ENCODE peak calls at places on chromosomes 12 and 14, in six cellular contexts. One of them, this sample, is unnamed.

GRCh38 chr12:101773560-101774206 is 34.4 kb upstream of the SYCP3 start:
- DNase-seq in WTC11: peak; percentile 56
- DNase-seq in HepG2: peak; percentile 44
- DNase-seq in H1: peak; percentile 64
- DNase-seq in GM12878: peak; percentile 41
- DNase-seq in HCT116: peak; percentile 44
- DNase-seq in this sample: peak; percentile 68

GRCh38 chr12:38515912-38516311 is 199.3 kb downstream of the ALG10B start:
- DNase-seq in HepG2: no peak
- DNase-seq in HCT116: no peak
- DNase-seq in GM12878: no peak
- DNase-seq in H1: no peak
- DNase-seq in WTC11: no peak
- DNase-seq in this sample: no peak

GRCh38 chr12:3168775-3169221 is 91.6 kb downstream of the TSPAN9 start:
- DNase-seq in HCT116: peak; percentile 72
- DNase-seq in H1: no peak
- DNase-seq in GM12878: no peak
- DNase-seq in HepG2: no peak
- DNase-seq in WTC11: no peak
- DNase-seq in this sample: peak; percentile 21

GRCh38 chr12:119230804-119231203 is 52.1 kb downstream of the HSPB8 start:
- DNase-seq in HepG2: no peak
- DNase-seq in HCT116: no peak
- DNase-seq in WTC11: no peak
- DNase-seq in H1: no peak
- DNase-seq in GM12878: no peak
- DNase-seq in this sample: no peak

GRCh38 chr14:94321421-94322271 is 1.5 kb downstream of the SERPINA6 start:
- DNase-seq in H1: no peak
- DNase-seq in HCT116: no peak
- DNase-seq in HepG2: no peak
- DNase-seq in GM12878: no peak
- DNase-seq in WTC11: no peak
- DNase-seq in this sample: no peak

GRCh38 chr14:32593290-32593942 is 264.3 kb downstream of the AKAP6 start:
- DNase-seq in GM12878: no peak
- DNase-seq in HCT116: no peak
- DNase-seq in H1: no peak
- DNase-seq in HepG2: no peak
- DNase-seq in WTC11: no peak
- DNase-seq in this sample: no peak

GRCh38 chr14:28542040-28542439 is 224.5 kb upstream of the FOXG1 start:
- DNase-seq in GM12878: no peak
- DNase-seq in H1: no peak
- DNase-seq in HepG2: no peak
- DNase-seq in WTC11: no peak
- DNase-seq in HCT116: no peak
- DNase-seq in this sample: no peak

GRCh38 chr12:131024026-131024425 is 70.3 kb downstream of the ADGRD1 start:
- DNase-seq in HCT116: no peak
- DNase-seq in H1: no peak
- DNase-seq in WTC11: no peak
- DNase-seq in HepG2: no peak
- DNase-seq in GM12878: no peak
- DNase-seq in this sample: no peak

GRCh38 chr14:56294125-56294524 is 175.9 kb downstream of the PELI2 start:
- DNase-seq in WTC11: peak; percentile 33
- DNase-seq in HCT116: no peak
- DNase-seq in H1: peak; percentile 58
- DNase-seq in GM12878: no peak
- DNase-seq in HepG2: no peak
- DNase-seq in this sample: no peak

GRCh38 chr14:97198813-97199212 is 401.6 kb downstream of the VRK1 start:
- DNase-seq in HepG2: no peak
- DNase-seq in GM12878: no peak
- DNase-seq in WTC11: no peak
- DNase-seq in H1: no peak
- DNase-seq in HCT116: no peak
- DNase-seq in this sample: peak; percentile 4

GRCh38 chr12:109286652-109287051 is 22.4 kb downstream of the FOXN4 start:
- DNase-seq in GM12878: no peak
- DNase-seq in H1: no peak
- DNase-seq in HCT116: no peak
- DNase-seq in WTC11: no peak
- DNase-seq in HepG2: no peak
- DNase-seq in this sample: no peak

GRCh38 chr14:58876613-58877012 is 238.9 kb downstream of the DACT1 start:
- DNase-seq in GM12878: no peak
- DNase-seq in WTC11: no peak
- DNase-seq in HepG2: no peak
- DNase-seq in HCT116: no peak
- DNase-seq in H1: no peak
- DNase-seq in this sample: no peak

GRCh38 chr12:6778212-6778570 is 5.9 kb downstream of the LAG3 start:
- DNase-seq in HepG2: no peak
- DNase-seq in GM12878: no peak
- DNase-seq in WTC11: peak; percentile 60
- DNase-seq in HCT116: no peak
- DNase-seq in H1: peak; percentile 70
- DNase-seq in this sample: no peak

GRCh38 chr14:69481815-69482568 is 2.5 kb upstream of the PLEKHD1 start:
- DNase-seq in HepG2: no peak
- DNase-seq in H1: no peak
- DNase-seq in HCT116: no peak
- DNase-seq in WTC11: no peak
- DNase-seq in GM12878: peak; percentile 64
- DNase-seq in this sample: peak; percentile 28

GRCh38 chr12:115294443-115295133 is 610.6 kb upstream of the TBX3 start:
- DNase-seq in HCT116: no peak
- DNase-seq in HepG2: no peak
- DNase-seq in GM12878: no peak
- DNase-seq in H1: no peak
- DNase-seq in WTC11: no peak
- DNase-seq in this sample: no peak

GRCh38 chr14:101598159-101598558 is 36.9 kb downstream of the DIO3 start:
- DNase-seq in WTC11: no peak
- DNase-seq in HCT116: no peak
- DNase-seq in H1: no peak
- DNase-seq in GM12878: no peak
- DNase-seq in HepG2: no peak
- DNase-seq in this sample: no peak

GRCh38 chr12:114450511-114451300 is 44.8 kb upstream of the TBX5 start:
- DNase-seq in WTC11: no peak
- DNase-seq in HCT116: no peak
- DNase-seq in HepG2: no peak
- DNase-seq in GM12878: no peak
- DNase-seq in H1: no peak
- DNase-seq in this sample: no peak

GRCh38 chr14:65791551-65791981 is 379.0 kb downstream of the FUT8 start:
- DNase-seq in WTC11: no peak
- DNase-seq in H1: no peak
- DNase-seq in HCT116: no peak
- DNase-seq in GM12878: peak; percentile 5
- DNase-seq in HepG2: no peak
- DNase-seq in this sample: no peak

GRCh38 chr14:92692822-92693226 is 55.6 kb downstream of the LGMN start:
- DNase-seq in HepG2: no peak
- DNase-seq in H1: no peak
- DNase-seq in HCT116: no peak
- DNase-seq in GM12878: no peak
- DNase-seq in WTC11: no peak
- DNase-seq in this sample: no peak

GRCh38 chr12:65675141-65675621 is 149.1 kb upstream of the HMGA2 start:
- DNase-seq in H1: no peak
- DNase-seq in WTC11: no peak
- DNase-seq in GM12878: no peak
- DNase-seq in HepG2: no peak
- DNase-seq in HCT116: no peak
- DNase-seq in this sample: no peak

DNA sequence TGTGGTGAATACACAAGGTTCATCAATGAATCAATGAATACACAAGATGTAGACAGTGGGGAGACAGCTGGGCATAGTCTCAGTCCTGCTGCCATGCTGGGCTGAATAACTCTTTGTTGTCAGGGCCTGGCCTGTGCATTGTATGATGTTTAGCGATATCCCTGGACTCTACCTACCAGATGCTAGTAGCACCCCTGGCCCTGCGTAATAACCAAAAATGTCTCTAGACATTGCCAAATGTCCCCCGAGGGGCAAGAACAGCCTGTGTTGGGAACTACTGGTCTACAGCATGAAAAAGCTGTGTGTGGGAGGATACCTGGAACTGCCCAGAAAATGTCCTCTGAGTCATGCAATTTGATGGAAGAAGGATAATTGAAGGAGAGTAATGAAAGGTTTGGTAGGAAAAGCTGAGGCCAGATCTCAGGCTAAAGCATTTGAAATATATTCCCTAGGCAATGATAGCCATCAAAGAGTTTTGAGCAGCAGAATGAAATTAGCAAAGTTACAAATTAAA is 128.2 kb downstream of the TMEM30B start:
- DNase-seq in GM12878: no peak
- DNase-seq in HCT116: no peak
- DNase-seq in HepG2: peak; percentile 23
- DNase-seq in H1: no peak
- DNase-seq in WTC11: no peak
- DNase-seq in this sample: no peak
- TF ChIP-seq ATF3 in GM12878: no peak
- TF ChIP-seq ATF3 in HCT116: no peak
- TF ChIP-seq ATF3 in HepG2: no peak
- TF ChIP-seq ATF3 in H1: no peak
- TF ChIP-seq ATF3 in WTC11: no peak
- TF ChIP-seq ATF3 in this sample: no peak

DNA sequence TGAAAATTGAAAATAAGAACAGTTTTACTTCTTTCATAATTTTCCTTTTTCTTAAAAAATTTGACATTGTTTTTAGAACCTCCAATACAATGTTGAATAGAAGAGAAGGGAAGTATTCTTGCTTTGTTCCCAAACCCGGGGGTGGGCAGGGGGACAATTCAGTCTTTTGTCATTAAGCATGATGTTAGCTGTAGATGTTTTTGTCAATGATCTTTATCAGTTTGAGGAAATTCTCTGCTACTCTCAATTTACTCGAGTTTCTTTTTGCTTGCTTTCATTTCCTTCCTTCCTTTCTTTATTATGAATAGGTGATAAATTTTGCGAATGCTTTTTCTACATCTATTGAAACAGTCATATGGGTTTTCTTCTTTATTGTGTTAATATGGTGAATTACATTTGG is 183.2 kb upstream of the FRMD6 start:
- DNase-seq in H1: no peak
- DNase-seq in HepG2: no peak
- DNase-seq in GM12878: no peak
- DNase-seq in HCT116: no peak
- DNase-seq in WTC11: no peak
- DNase-seq in this sample: no peak
- TF ChIP-seq ATF3 in H1: no peak
- TF ChIP-seq ATF3 in HepG2: no peak
- TF ChIP-seq ATF3 in GM12878: no peak
- TF ChIP-seq ATF3 in HCT116: no peak
- TF ChIP-seq ATF3 in WTC11: no peak
- TF ChIP-seq ATF3 in this sample: no peak

DNA sequence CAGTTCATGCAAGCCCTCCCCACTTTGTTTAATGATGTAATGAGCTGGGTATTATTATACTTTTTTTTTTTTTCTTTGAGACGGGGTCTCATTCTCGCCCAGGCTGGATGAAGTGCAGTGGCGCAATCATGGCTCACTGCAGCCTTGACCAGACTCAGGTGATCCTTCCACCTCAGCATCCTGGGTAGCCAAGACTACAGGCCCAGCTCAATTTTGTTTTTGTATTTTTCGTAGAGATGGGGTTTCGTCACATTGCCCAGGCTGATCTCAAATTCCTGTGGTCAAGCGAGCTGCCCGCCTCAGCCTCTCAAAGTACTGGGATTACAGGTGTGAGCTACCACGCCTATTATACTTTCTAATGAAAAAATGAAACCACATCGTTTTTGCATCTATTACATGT is 4.5 kb upstream of the DCAF11 start:
- DNase-seq in GM12878: no peak
- DNase-seq in WTC11: no peak
- DNase-seq in HepG2: peak; percentile 68
- DNase-seq in HCT116: no peak
- DNase-seq in H1: no peak
- DNase-seq in this sample: no peak
- TF ChIP-seq ATF3 in GM12878: no peak
- TF ChIP-seq ATF3 in WTC11: no peak
- TF ChIP-seq ATF3 in HepG2: no peak
- TF ChIP-seq ATF3 in HCT116: no peak
- TF ChIP-seq ATF3 in H1: no peak
- TF ChIP-seq ATF3 in this sample: no peak

GRCh38 chr12:15274561-15274967 is 47.7 kb upstream of the PTPRO start:
- DNase-seq in WTC11: no peak
- DNase-seq in GM12878: no peak
- DNase-seq in HepG2: no peak
- DNase-seq in H1: no peak
- DNase-seq in HCT116: no peak
- DNase-seq in this sample: no peak

GRCh38 chr12:15280930-15281329 is 41.4 kb upstream of the PTPRO start:
- DNase-seq in H1: no peak
- DNase-seq in HCT116: no peak
- DNase-seq in HepG2: no peak
- DNase-seq in GM12878: no peak
- DNase-seq in WTC11: no peak
- DNase-seq in this sample: no peak

GRCh38 chr12:15276088-15276698 is 46.1 kb upstream of the PTPRO start:
- DNase-seq in HepG2: peak; percentile 11
- DNase-seq in GM12878: no peak
- DNase-seq in HCT116: peak; percentile 16
- DNase-seq in H1: no peak
- DNase-seq in WTC11: no peak
- DNase-seq in this sample: peak; percentile 40

GRCh38 chr12:15273896-15274295 is 48.4 kb upstream of the PTPRO start:
- DNase-seq in WTC11: no peak
- DNase-seq in GM12878: no peak
- DNase-seq in HepG2: no peak
- DNase-seq in H1: no peak
- DNase-seq in HCT116: no peak
- DNase-seq in this sample: no peak

DNA sequence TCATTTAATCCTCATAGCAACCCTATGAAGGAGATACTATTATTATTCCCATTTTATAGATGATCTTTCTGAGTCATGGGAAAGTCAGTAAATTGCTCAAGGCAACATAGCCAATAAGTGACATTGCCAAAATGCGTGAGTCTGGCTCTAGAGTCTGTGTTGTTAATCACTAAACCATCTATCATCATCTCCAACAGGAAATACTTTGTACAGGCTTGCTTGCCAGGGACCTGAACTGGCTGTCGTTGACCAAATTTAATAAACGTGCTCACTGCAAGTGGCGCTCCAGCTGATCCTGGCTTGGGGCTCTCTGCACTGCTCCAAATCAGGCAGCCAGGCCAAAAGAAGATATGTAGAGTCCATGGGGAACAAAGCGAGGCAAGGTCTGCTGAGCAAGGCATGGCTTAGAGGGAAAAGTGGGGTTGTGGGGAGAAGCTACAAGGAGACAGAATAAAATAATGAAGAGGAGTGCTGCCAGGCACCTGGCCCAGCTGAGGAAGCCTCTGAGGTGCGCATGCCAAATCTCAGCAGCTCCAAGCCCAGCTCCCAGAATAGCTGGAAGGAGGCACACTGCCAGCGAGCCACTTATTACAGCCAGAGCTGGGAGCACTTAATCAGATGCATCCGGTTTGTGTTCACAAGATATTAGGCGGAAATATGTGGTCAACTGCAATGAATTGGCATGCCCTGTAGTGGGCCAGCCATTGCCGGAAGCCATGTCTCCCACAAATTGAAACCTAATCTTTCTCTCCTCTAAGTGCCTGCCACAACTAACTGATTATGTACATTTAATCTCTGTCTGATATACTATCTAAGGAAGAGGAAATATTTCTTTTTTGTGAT is 43.3 kb upstream of the PTPRO start:
- DNase-seq in GM12878: no peak
- DNase-seq in HCT116: no peak
- DNase-seq in WTC11: no peak
- DNase-seq in HepG2: no peak
- DNase-seq in H1: no peak
- DNase-seq in this sample: no peak
- TF ChIP-seq ATF3 in GM12878: no peak
- TF ChIP-seq ATF3 in HCT116: no peak
- TF ChIP-seq ATF3 in WTC11: no peak
- TF ChIP-seq ATF3 in HepG2: no peak
- TF ChIP-seq ATF3 in H1: no peak
- TF ChIP-seq ATF3 in this sample: no peak